ENCODE peak calls at places on chromosomes 4 and X, in eight cellular contexts. Y, B, P, G, J, R, K and U are unnamed samples.

GRCh38 chrX:56232221-56233082 is at the start of gene KLF8:
- DNase-seq in Y (peak; percentile 24), B (peak; percentile 81), P (peak; percentile 57), G (peak; percentile 27), J (peak; percentile 58), R (peak; percentile 55), K (no peak), U (peak; percentile 8)

GRCh38 chr4:3715251-3716033 is 50.7 kb upstream of the ADRA2C start:
- DNase-seq in Y (peak; percentile 11), B (peak; percentile 49), P (no peak), G (no peak), J (no peak), R (no peak), K (no peak), U (no peak)

GRCh38 chrX:51257490-51257889 is 75.1 kb upstream of the NUDT10 start:
- DNase-seq in Y (no peak), B (no peak), P (no peak), G (no peak), J (no peak), R (no peak), K (no peak), U (no peak)

GRCh38 chr4:24121395-24122175 is 231.7 kb upstream of the PPARGC1A start:
- DNase-seq in Y (no peak), B (no peak), P (no peak), G (no peak), J (no peak), R (no peak), K (no peak), U (no peak)

GRCh38 chr4:122959441-122959840 is 37.0 kb upstream of the NUDT6 start:
- DNase-seq in Y (no peak), B (no peak), P (no peak), G (no peak), J (no peak), R (no peak), K (no peak), U (no peak)

GRCh38 chrX:39195156-39195555 is 393.9 kb downstream of the MID1IP1 start:
- DNase-seq in Y (no peak), B (no peak), P (no peak), G (no peak), J (no peak), R (no peak), K (peak; percentile 1), U (no peak)

GRCh38 chr4:105434940-105435339 is 38.9 kb downstream of the PPA2 start:
- DNase-seq in Y (no peak), B (no peak), P (no peak), G (no peak), J (no peak), R (no peak), K (no peak), U (no peak)

GRCh38 chrX:54785901-54786300 is 12.2 kb downstream of the ITIH6 start:
- DNase-seq in Y (no peak), B (no peak), P (no peak), G (no peak), J (peak; percentile 8), R (no peak), K (no peak), U (no peak)

GRCh38 chr4:133483600-133484246 is 334.6 kb downstream of the PCDH10 start:
- DNase-seq in Y (no peak), B (no peak), P (no peak), G (no peak), J (peak; percentile 12), R (no peak), K (no peak), U (peak; percentile 34)

GRCh38 chr4:119016636-119017035 is 119.0 kb upstream of the MYOZ2 start:
- DNase-seq in Y (no peak), B (no peak), P (no peak), G (no peak), J (no peak), R (no peak), K (no peak), U (no peak)

GRCh38 chr4:87243426-87244053 is 23.1 kb upstream of the KLHL8 start:
- DNase-seq in Y (no peak), B (no peak), P (no peak), G (no peak), J (no peak), R (no peak), K (no peak), U (no peak)

GRCh38 chrX:69616520-69617203 is 749 bp downstream of the EDA start:
- DNase-seq in Y (peak; percentile 32), B (no peak), P (peak; percentile 28), G (peak; percentile 4), J (no peak), R (peak; percentile 32), K (peak; percentile 3), U (no peak)

GRCh38 chr4:109721033-109721432 is 8.8 kb downstream of the PLA2G12A start:
- DNase-seq in Y (no peak), B (no peak), P (no peak), G (no peak), J (peak; percentile 58), R (no peak), K (no peak), U (no peak)

GRCh38 chr4:1045193-1045594 is 33.8 kb downstream of the FGFRL1 start:
- DNase-seq in Y (peak; percentile 13), B (peak; percentile 75), P (no peak), G (no peak), J (no peak), R (peak; percentile 26), K (no peak), U (no peak)

GRCh38 chr4:40978548-40978947 is 228.8 kb downstream of the NSUN7 start:
- DNase-seq in Y (no peak), B (no peak), P (no peak), G (no peak), J (no peak), R (no peak), K (no peak), U (no peak)

GRCh38 chrX:154411322-154411980 is at the start of gene TAFAZZIN:
- DNase-seq in Y (peak; percentile 78), B (peak; percentile 92), P (peak; percentile 93), G (peak; percentile 71), J (no peak), R (peak; percentile 79), K (peak; percentile 75), U (no peak)

GRCh38 chrX:135484636-135485289 is 35.7 kb upstream of the INTS6L start:
- DNase-seq in Y (no peak), B (no peak), P (no peak), G (peak; percentile 43), J (peak; percentile 46), R (no peak), K (no peak), U (peak; percentile 21)

GRCh38 chr4:32396504-32396903 is 1676.3 kb downstream of the PCDH7 start:
- DNase-seq in Y (no peak), B (no peak), P (no peak), G (no peak), J (no peak), R (no peak), K (no peak), U (no peak)

GRCh38 chrX:27186671-27187070 is 276.5 kb downstream of the PPP4R3C start:
- DNase-seq in Y (no peak), B (no peak), P (no peak), G (peak; percentile 36), J (peak; percentile 17), R (no peak), K (peak; percentile 5), U (peak; percentile 3)

GRCh38 chr4:126733301-126733700 is 899.5 kb upstream of the INTU start:
- DNase-seq in Y (no peak), B (no peak), P (no peak), G (no peak), J (peak; percentile 46), R (no peak), K (peak; percentile 11), U (no peak)